ENCODE peak calls at places on chromosomes 3 and 15, in nine cellular contexts. A, O, U, K, C, T, N, V and I are unnamed samples.

GRCh38 chr3:157294444-157294843 is 134.5 kb upstream of the CCNL1 start:
- DNase-seq in A (no peak), O (no peak), U (no peak), K (no peak), C (no peak), T (no peak), N (no peak), V (no peak), I (no peak)

GRCh38 chr15:99435761-99436346 is 129.9 kb upstream of the MEF2A start:
- DNase-seq in A (no peak), O (no peak), U (no peak), K (no peak), C (no peak), T (no peak), N (no peak), V (peak; percentile 14), I (no peak)

GRCh38 chr3:194166682-194167479 is 30.9 kb downstream of the HES1 start:
- DNase-seq in A (no peak), O (no peak), U (no peak), K (peak; percentile 68), C (no peak), T (peak; percentile 30), N (peak; percentile 44), V (no peak), I (no peak)

GRCh38 chr15:98126326-98127090 is 166.0 kb downstream of the ARRDC4 start:
- DNase-seq in A (no peak), O (peak; percentile 33), U (no peak), K (no peak), C (no peak), T (no peak), N (no peak), V (no peak), I (no peak)

GRCh38 chr3:4954256-4955000 is 24.8 kb upstream of the BHLHE40 start:
- DNase-seq in A (no peak), O (no peak), U (no peak), K (no peak), C (no peak), T (no peak), N (no peak), V (no peak), I (no peak)

GRCh38 chr3:66442254-66443249 is 58.3 kb downstream of the LRIG1 start:
- DNase-seq in A (peak; percentile 71), O (peak; percentile 77), U (peak; percentile 76), K (no peak), C (no peak), T (peak; percentile 89), N (peak; percentile 70), V (peak; percentile 79), I (no peak)

GRCh38 chr3:156655819-156656566 is 18.4 kb upstream of the TIPARP start:
- DNase-seq in A (no peak), O (no peak), U (no peak), K (no peak), C (peak; percentile 9), T (no peak), N (no peak), V (no peak), I (no peak)

GRCh38 chr3:42192334-42193200 is 73.4 kb downstream of the CCK start:
- DNase-seq in A (no peak), O (no peak), U (no peak), K (no peak), C (peak; percentile 83), T (no peak), N (no peak), V (no peak), I (peak; percentile 57)

GRCh38 chr3:120587326-120587840 is 8.8 kb upstream of the NDUFB4 start:
- DNase-seq in A (no peak), O (no peak), U (no peak), K (no peak), C (no peak), T (no peak), N (no peak), V (no peak), I (no peak)

GRCh38 chr3:190811775-190812480 is 50.6 kb downstream of the GMNC start:
- DNase-seq in A (no peak), O (peak; percentile 52), U (no peak), K (peak; percentile 27), C (peak; percentile 83), T (peak; percentile 35), N (no peak), V (no peak), I (peak; percentile 3)

GRCh38 chr3:161415506-161416231 is 44.4 kb upstream of the SPTSSB start:
- DNase-seq in A (no peak), O (peak; percentile 94), U (no peak), K (no peak), C (no peak), T (peak; percentile 45), N (no peak), V (peak; percentile 28), I (no peak)

GRCh38 chr3:17151598-17152373 is 267.0 kb downstream of the PLCL2 start:
- DNase-seq in A (peak; percentile 21), O (no peak), U (no peak), K (no peak), C (peak; percentile 95), T (no peak), N (peak; percentile 47), V (no peak), I (peak; percentile 81)

GRCh38 chr3:124346487-124346886 is 354.6 kb upstream of the ROPN1 start:
- DNase-seq in A (no peak), O (no peak), U (no peak), K (no peak), C (no peak), T (no peak), N (no peak), V (no peak), I (no peak)

GRCh38 chr3:190617185-190617584 is 103.3 kb downstream of the IL1RAP start:
- DNase-seq in A (peak; percentile 13), O (peak; percentile 45), U (no peak), K (no peak), C (no peak), T (no peak), N (no peak), V (no peak), I (peak; percentile 43)

GRCh38 chr3:195761031-195761430 is 40.3 kb downstream of the MUC20 start:
- DNase-seq in A (no peak), O (no peak), U (no peak), K (no peak), C (no peak), T (no peak), N (peak; percentile 12), V (no peak), I (no peak)

GRCh38 chr3:67863869-67864268 is 209.5 kb upstream of the SUCLG2 start:
- DNase-seq in A (no peak), O (peak; percentile 8), U (no peak), K (peak; percentile 20), C (no peak), T (no peak), N (no peak), V (no peak), I (no peak)

GRCh38 chr3:62723171-62723570 is 152.0 kb downstream of the CADPS start:
- DNase-seq in A (no peak), O (no peak), U (no peak), K (peak; percentile 15), C (no peak), T (no peak), N (no peak), V (no peak), I (no peak)

GRCh38 chr15:90819390-90819789 is 49.0 kb upstream of the FURIN start:
- DNase-seq in A (no peak), O (no peak), U (no peak), K (no peak), C (no peak), T (peak; percentile 90), N (no peak), V (no peak), I (no peak)

GRCh38 chr3:128266453-128266852 is 113.2 kb downstream of the EEFSEC start:
- DNase-seq in A (no peak), O (no peak), U (no peak), K (no peak), C (no peak), T (no peak), N (no peak), V (no peak), I (no peak)

GRCh38 chr3:183988216-183988790 is 29.4 kb downstream of the ABCC5 start:
- DNase-seq in A (no peak), O (no peak), U (no peak), K (no peak), C (no peak), T (no peak), N (no peak), V (no peak), I (no peak)

GRCh38 chr15:41822957-41823356 is 4.9 kb upstream of the JMJD7 start:
- DNase-seq in A (no peak), O (no peak), U (no peak), K (no peak), C (no peak), T (no peak), N (no peak), V (no peak), I (no peak)

GRCh38 chr3:44033123-44033522 is 208.6 kb upstream of the TOPAZ1 start:
- DNase-seq in A (no peak), O (no peak), U (no peak), K (no peak), C (no peak), T (no peak), N (no peak), V (no peak), I (no peak)

DNA sequence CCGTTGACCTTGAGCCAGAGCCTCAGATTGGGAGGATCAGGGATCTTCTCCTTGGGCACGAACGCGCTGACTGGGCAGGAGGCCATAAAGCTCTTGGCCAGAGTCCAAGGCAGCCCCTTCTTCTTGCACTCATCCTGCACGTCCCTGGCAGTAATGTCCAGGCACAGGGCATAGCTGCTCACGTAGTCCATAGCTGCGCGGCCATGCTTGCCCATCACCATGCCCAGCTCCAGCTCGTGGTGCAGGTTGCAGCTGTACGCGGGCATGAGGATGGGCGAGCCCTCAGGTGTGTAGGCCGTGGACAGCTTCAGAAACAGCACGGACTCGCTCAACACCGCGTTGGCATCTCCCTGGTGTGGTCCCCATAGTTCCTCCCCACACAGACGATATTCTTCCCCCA is 17.9 kb upstream of the RPLP1 start:
- DNase-seq in A (no peak), O (no peak), U (no peak), K (no peak), C (no peak), T (no peak), N (no peak), V (no peak), I (no peak)
- H3K36me3 ChIP-seq in A (no peaks in the 10 kb centered on the region), O (no peaks in the 10 kb centered on the region), U (no peaks in the 10 kb centered on the region), K (peaks cover 48% of the 10 kb centered on the region), C (peaks cover 30% of the 10 kb centered on the region), T (no peaks in the 10 kb centered on the region), N (no peaks in the 10 kb centered on the region), V (peaks cover 9% of the 10 kb centered on the region), I (peaks cover 5% of the 10 kb centered on the region)

GRCh38 chr15:75044258-75044878 is 21.0 kb downstream of the PPCDC start:
- DNase-seq in A (no peak), O (no peak), U (no peak), K (no peak), C (no peak), T (no peak), N (no peak), V (no peak), I (no peak)
- H3K4me3 ChIP-seq in A (peak overlapping the region; percentile 4), O (no peak overlapping the region), U (peak overlapping the region; percentile 22), K (no peak overlapping the region), C (peak overlapping the region; percentile 54), T (no peak overlapping the region), N (no peak overlapping the region), V (peak overlapping the region; percentile 2), I (peak overlapping the region; percentile 36)

GRCh38 chr3:115913069-115913686 is 289.9 kb downstream of the GAP43 start:
- DNase-seq in A (no peak), O (peak; percentile 44), U (no peak), K (no peak), C (no peak), T (no peak), N (no peak), V (no peak), I (no peak)
- TF ChIP-seq CTCF in A (peak; percentile 22), O (peak; percentile 33), U (peak; percentile 18), K (peak; percentile 64), C (peak; percentile 36), T (peak; percentile 28), N (no peak), V (no peak), I (peak; percentile 23)

GRCh38 chr3:45979378-45979777 is 16.2 kb downstream of the FYCO1 start:
- DNase-seq in A (no peak), O (no peak), U (no peak), K (no peak), C (peak; percentile 54), T (no peak), N (no peak), V (no peak), I (no peak)
- H3K36me3 ChIP-seq in A (peaks cover 65% of the 10 kb centered on the region), O (peaks cover 13% of the 10 kb centered on the region), U (peaks cover 73% of the 10 kb centered on the region), K (peaks cover 36% of the 10 kb centered on the region), C (no peaks in the 10 kb centered on the region), T (peaks cover 17% of the 10 kb centered on the region), N (no peaks in the 10 kb centered on the region), V (peaks cover 76% of the 10 kb centered on the region), I (peaks cover 10% of the 10 kb centered on the region)